ENCODE peak calls at places on chromosomes 6 and 20, in five cellular contexts. D is sigmoid colon, P is cardiac muscle cell, Y is fibroblast of lung, B is tibial artery. G is an unnamed sample.

GRCh38 chr6:127202676-127203075 is 64.0 kb upstream of the RNF146 start:
- DNase-seq in D (no peak), P (no peak), Y (peak), B (no peak), G (no peak)

GRCh38 chr6:30618270-30618787 is 689 bp downstream of the MRPS18B start:
- DNase-seq in D (peak), P (no peak), Y (no peak), B (no peak), G (no peak)

GRCh38 chr6:132300323-132300949 is 100.8 kb downstream of the MOXD1 start:
- DNase-seq in D (no peak), P (peak), Y (peak), B (no peak), G (no peak)

GRCh38 chr6:2209226-2209809 is 36.1 kb downstream of the GMDS start:
- DNase-seq in D (no peak), P (peak), Y (peak), B (no peak), G (no peak)

GRCh38 chr6:35663001-35663400 is 25.7 kb downstream of the FKBP5 start:
- DNase-seq in D (no peak), P (peak), Y (peak), B (no peak), G (no peak)

GRCh38 chr20:57656821-57657536 is 36.8 kb upstream of the ZBP1 start:
- DNase-seq in D (peak), P (no peak), Y (no peak), B (no peak), G (no peak)

GRCh38 chr20:4060054-4060795 is 44.9 kb upstream of the RNF24 start:
- DNase-seq in D (peak), P (no peak), Y (no peak), B (no peak), G (peak)

GRCh38 chr6:169051371-169051770 is 202.3 kb downstream of the THBS2 start:
- DNase-seq in D (no peak), P (no peak), Y (peak), B (no peak), G (no peak)

GRCh38 chr6:126546771-126547170 is 206.9 kb downstream of the CENPW start:
- DNase-seq in D (no peak), P (no peak), Y (peak), B (no peak), G (no peak)

GRCh38 chr20:431012-431904 is 23.2 kb downstream of the RBCK1 start:
- DNase-seq in D (no peak), P (peak), Y (peak), B (peak), G (peak)

GRCh38 chr6:104540743-104541142 is 319.0 kb downstream of the HACE1 start:
- DNase-seq in D (no peak), P (no peak), Y (peak), B (no peak), G (no peak)

GRCh38 chr20:51678041-51678697 is 90.0 kb downstream of the ATP9A start:
- DNase-seq in D (no peak), P (no peak), Y (peak), B (peak), G (no peak)

GRCh38 chr6:29520232-29520631 is 32.5 kb upstream of the MAS1L start:
- DNase-seq in D (no peak), P (no peak), Y (no peak), B (no peak), G (no peak)

GRCh38 chr6:16876201-16876600 is 114.9 kb upstream of the ATXN1 start:
- DNase-seq in D (no peak), P (no peak), Y (peak), B (no peak), G (no peak)

GRCh38 chr20:34215711-34216381 is 25.4 kb upstream of the ASIP start:
- DNase-seq in D (peak), P (peak), Y (peak), B (peak), G (peak)

GRCh38 chr20:37901667-37902503 is 1.0 kb upstream of the VSTM2L start:
- DNase-seq in D (no peak), P (peak), Y (peak), B (no peak), G (no peak)

GRCh38 chr6:143099647-143100046 is 39.0 kb downstream of the AIG1 start:
- DNase-seq in D (no peak), P (no peak), Y (no peak), B (no peak), G (no peak)

GRCh38 chr6:132401120-132401940 is at the start of gene MOXD1:
- DNase-seq in D (peak), P (peak), Y (peak), B (no peak), G (no peak)

GRCh38 chr6:68296126-68296525 is 339.0 kb upstream of the ADGRB3 start:
- DNase-seq in D (no peak), P (no peak), Y (peak), B (no peak), G (no peak)

GRCh38 chr20:63844384-63845025 is 13.4 kb upstream of the ZBTB46 start:
- DNase-seq in D (no peak), P (no peak), Y (no peak), B (no peak), G (no peak)

GRCh38 chr20:63843222-63843621 is 12.2 kb upstream of the ZBTB46 start:
- DNase-seq in D (no peak), P (no peak), Y (no peak), B (no peak), G (no peak)

GRCh38 chr20:63843778-63844177 is 12.7 kb upstream of the ZBTB46 start:
- DNase-seq in D (no peak), P (no peak), Y (no peak), B (no peak), G (no peak)

GRCh38 chr20:63839620-63840019 is 8.6 kb upstream of the ZBTB46 start:
- DNase-seq in D (no peak), P (no peak), Y (no peak), B (no peak), G (no peak)

DNA sequence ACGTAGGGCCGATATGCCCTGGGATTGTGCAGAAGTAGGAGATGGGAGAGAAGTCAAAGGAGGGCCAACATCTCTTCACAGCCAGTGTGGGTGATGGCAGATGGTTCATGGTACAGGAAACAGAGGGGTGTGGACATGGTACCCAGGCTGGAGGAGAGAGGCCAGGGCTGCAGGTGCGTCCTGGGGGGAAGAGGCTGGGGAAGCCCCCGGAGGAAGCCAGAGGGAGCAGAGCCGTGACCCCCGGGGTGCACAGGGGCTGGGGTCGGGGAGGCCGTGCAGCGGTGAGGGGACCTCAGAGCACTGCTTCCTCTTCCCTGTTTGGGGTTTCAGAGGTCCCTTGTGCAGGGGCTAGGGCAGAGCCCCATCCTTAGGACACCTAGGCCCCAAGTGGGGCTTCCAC is 11.2 kb upstream of the ZBTB46 start:
- DNase-seq in D (no peak), P (no peak), Y (no peak), B (no peak), G (no peak)
- H3K27ac ChIP-seq in D (no peak), P (no peak), Y (no peak), B (no peak), G (no peak)

GRCh38 chr6:24807584-24807983 is 8.9 kb upstream of the ARMH2 start:
- DNase-seq in D (no peak), P (no peak), Y (no peak), B (no peak), G (no peak)
- TF ChIP-seq CTCF in D (no peak), P (no peak), Y (no peak), B (no peak), G (no peak)

GRCh38 chr6:25223421-25224052 is 55.6 kb upstream of the CARMIL1 start:
- DNase-seq in D (no peak), P (peak), Y (peak), B (peak), G (no peak)
- H3K4me3 ChIP-seq in D (peak), P (no peak), Y (peak), B (peak), G (peak)

GRCh38 chr6:87407896-87408720 is at the start of gene CFAP206:
- DNase-seq in D (peak), P (peak), Y (peak), B (peak), G (peak)
- H3K27ac ChIP-seq in D (peak), P (peak), Y (peak), B (peak), G (peak)

DNA sequence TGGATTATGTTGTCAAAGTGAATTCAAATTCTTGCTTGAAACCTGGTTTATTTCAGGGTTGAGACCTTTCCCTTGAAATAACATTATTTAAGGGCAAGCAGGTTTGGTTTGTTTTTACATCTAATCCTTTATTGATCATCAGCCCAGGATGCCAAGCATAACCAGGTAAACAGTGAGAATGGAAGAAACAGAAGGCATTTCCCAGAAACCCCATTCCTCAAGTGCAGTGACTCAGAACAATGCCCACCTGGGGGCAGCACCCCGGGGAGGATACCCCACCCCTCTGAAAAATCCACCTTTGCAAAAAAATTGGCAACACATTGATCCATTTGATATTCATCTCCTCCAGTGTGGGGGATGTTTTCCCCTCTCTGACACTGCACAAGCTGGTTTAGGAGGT is 32.5 kb downstream of the POFUT1 start:
- DNase-seq in D (no peak), P (no peak), Y (no peak), B (no peak), G (no peak)
- TF ChIP-seq CTCF in D (no peak), P (no peak), Y (no peak), B (no peak), G (no peak)

DNA sequence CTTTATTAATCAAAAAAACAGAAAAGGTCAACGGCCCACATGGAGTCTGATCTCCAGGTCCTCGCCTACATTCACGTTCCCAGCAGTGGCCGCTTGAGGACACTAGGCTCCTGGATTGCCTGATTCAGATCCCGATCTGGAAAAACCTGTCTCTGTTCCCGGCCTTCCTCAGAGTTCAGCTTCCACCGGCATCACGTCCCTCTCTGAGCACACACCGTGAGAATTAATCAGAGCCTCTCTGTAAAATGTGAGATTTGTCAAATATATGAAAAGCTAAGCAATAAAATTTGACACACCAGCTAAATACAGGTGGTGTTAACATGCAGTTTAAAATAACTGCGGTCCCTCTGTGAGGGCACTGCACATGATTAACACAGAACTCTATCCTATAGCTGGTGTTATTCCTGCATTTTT is 122.8 kb upstream of the COL21A1 start:
- DNase-seq in D (peak), P (peak), Y (peak), B (peak), G (peak)
- H3K4me3 ChIP-seq in D (no peak), P (no peak), Y (no peak), B (no peak), G (peak)

G was measured in ascending aorta.